ENCODE peak calls at places on chromosomes 7 and 10, in nine cellular contexts. One of them, this sample, is unnamed.

GRCh38 chr7:91520645-91521044 is 256.4 kb downstream of the FZD1 start:
- DNase-seq in skeletal muscle cell: no peak
- DNase-seq in prostate gland: no peak
- DNase-seq in PC-9: no peak
- DNase-seq in neuronal stem cell: no peak
- DNase-seq in DND-41: no peak
- DNase-seq in mammary epithelial cell: no peak
- DNase-seq in GM23338: no peak
- DNase-seq in epithelial cell of esophagus: no peak
- DNase-seq in this sample: no peak

GRCh38 chr10:93591065-93591808 is 9.8 kb downstream of the RBP4 start:
- DNase-seq in skeletal muscle cell: no peak
- DNase-seq in prostate gland: no peak
- DNase-seq in PC-9: no peak
- DNase-seq in neuronal stem cell: no peak
- DNase-seq in DND-41: no peak
- DNase-seq in mammary epithelial cell: no peak
- DNase-seq in GM23338: peak; percentile 32
- DNase-seq in epithelial cell of esophagus: no peak
- DNase-seq in this sample: no peak

GRCh38 chr10:42970451-42971250 is 106.2 kb upstream of the RET start:
- DNase-seq in skeletal muscle cell: no peak
- DNase-seq in prostate gland: no peak
- DNase-seq in PC-9: no peak
- DNase-seq in neuronal stem cell: no peak
- DNase-seq in DND-41: no peak
- DNase-seq in mammary epithelial cell: no peak
- DNase-seq in GM23338: no peak
- DNase-seq in epithelial cell of esophagus: no peak
- DNase-seq in this sample: no peak

GRCh38 chr10:121734517-121735137 is 136.4 kb upstream of the FGFR2 start:
- DNase-seq in skeletal muscle cell: no peak
- DNase-seq in prostate gland: no peak
- DNase-seq in PC-9: no peak
- DNase-seq in neuronal stem cell: no peak
- DNase-seq in DND-41: peak; percentile 22
- DNase-seq in mammary epithelial cell: peak; percentile 10
- DNase-seq in GM23338: peak; percentile 74
- DNase-seq in epithelial cell of esophagus: peak; percentile 16
- DNase-seq in this sample: no peak

GRCh38 chr7:64997164-64997908 is 6.5 kb upstream of the ZNF117 start:
- DNase-seq in skeletal muscle cell: no peak
- DNase-seq in prostate gland: no peak
- DNase-seq in PC-9: no peak
- DNase-seq in neuronal stem cell: no peak
- DNase-seq in DND-41: no peak
- DNase-seq in mammary epithelial cell: no peak
- DNase-seq in GM23338: no peak
- DNase-seq in epithelial cell of esophagus: no peak
- DNase-seq in this sample: no peak

GRCh38 chr7:40700653-40701475 is 566.1 kb downstream of the SUGCT start:
- DNase-seq in skeletal muscle cell: peak; percentile 50
- DNase-seq in prostate gland: no peak
- DNase-seq in PC-9: no peak
- DNase-seq in neuronal stem cell: no peak
- DNase-seq in DND-41: peak; percentile 59
- DNase-seq in mammary epithelial cell: peak; percentile 54
- DNase-seq in GM23338: peak; percentile 51
- DNase-seq in epithelial cell of esophagus: peak; percentile 33
- DNase-seq in this sample: peak; percentile 36

GRCh38 chr10:63578501-63578900 is 57.3 kb downstream of the REEP3 start:
- DNase-seq in skeletal muscle cell: no peak
- DNase-seq in prostate gland: no peak
- DNase-seq in PC-9: no peak
- DNase-seq in neuronal stem cell: no peak
- DNase-seq in DND-41: no peak
- DNase-seq in mammary epithelial cell: no peak
- DNase-seq in GM23338: no peak
- DNase-seq in epithelial cell of esophagus: no peak
- DNase-seq in this sample: no peak

GRCh38 chr7:102322202-102322715 is 34.0 kb downstream of the SPDYE6 start:
- DNase-seq in skeletal muscle cell: no peak
- DNase-seq in prostate gland: no peak
- DNase-seq in PC-9: no peak
- DNase-seq in neuronal stem cell: no peak
- DNase-seq in DND-41: no peak
- DNase-seq in mammary epithelial cell: no peak
- DNase-seq in GM23338: no peak
- DNase-seq in epithelial cell of esophagus: no peak
- DNase-seq in this sample: no peak

GRCh38 chr7:127632276-127632910 is 14.5 kb upstream of the PAX4 start:
- DNase-seq in skeletal muscle cell: peak; percentile 64
- DNase-seq in prostate gland: no peak
- DNase-seq in PC-9: no peak
- DNase-seq in neuronal stem cell: no peak
- DNase-seq in DND-41: no peak
- DNase-seq in mammary epithelial cell: no peak
- DNase-seq in GM23338: no peak
- DNase-seq in epithelial cell of esophagus: no peak
- DNase-seq in this sample: no peak

GRCh38 chr7:92226981-92227380 is 18.7 kb downstream of the KRIT1 start:
- DNase-seq in skeletal muscle cell: no peak
- DNase-seq in prostate gland: no peak
- DNase-seq in PC-9: no peak
- DNase-seq in neuronal stem cell: no peak
- DNase-seq in DND-41: no peak
- DNase-seq in mammary epithelial cell: no peak
- DNase-seq in GM23338: no peak
- DNase-seq in epithelial cell of esophagus: no peak
- DNase-seq in this sample: no peak

GRCh38 chr7:128166603-128167315 is 74.3 kb upstream of the LEP start:
- DNase-seq in skeletal muscle cell: no peak
- DNase-seq in prostate gland: no peak
- DNase-seq in PC-9: peak; percentile 63
- DNase-seq in neuronal stem cell: no peak
- DNase-seq in DND-41: no peak
- DNase-seq in mammary epithelial cell: peak; percentile 12
- DNase-seq in GM23338: peak; percentile 70
- DNase-seq in epithelial cell of esophagus: peak; percentile 27
- DNase-seq in this sample: no peak

GRCh38 chr10:32326119-32326518 is 20.8 kb downstream of the EPC1 start:
- DNase-seq in skeletal muscle cell: no peak
- DNase-seq in prostate gland: no peak
- DNase-seq in PC-9: no peak
- DNase-seq in neuronal stem cell: no peak
- DNase-seq in DND-41: no peak
- DNase-seq in mammary epithelial cell: no peak
- DNase-seq in GM23338: peak; percentile 19
- DNase-seq in epithelial cell of esophagus: no peak
- DNase-seq in this sample: no peak

GRCh38 chr10:16646474-16647059 is 124.9 kb upstream of the C1QL3 start:
- DNase-seq in skeletal muscle cell: no peak
- DNase-seq in prostate gland: no peak
- DNase-seq in PC-9: no peak
- DNase-seq in neuronal stem cell: no peak
- DNase-seq in DND-41: no peak
- DNase-seq in mammary epithelial cell: peak; percentile 47
- DNase-seq in GM23338: no peak
- DNase-seq in epithelial cell of esophagus: peak; percentile 75
- DNase-seq in this sample: peak; percentile 16

GRCh38 chr7:135757719-135758411 is 9.3 kb upstream of the FAM180A start:
- DNase-seq in skeletal muscle cell: no peak
- DNase-seq in prostate gland: no peak
- DNase-seq in PC-9: no peak
- DNase-seq in neuronal stem cell: no peak
- DNase-seq in DND-41: no peak
- DNase-seq in mammary epithelial cell: peak; percentile 33
- DNase-seq in GM23338: no peak
- DNase-seq in epithelial cell of esophagus: peak; percentile 40
- DNase-seq in this sample: no peak

GRCh38 chr7:70659263-70659662 is 472.7 kb upstream of the GALNT17 start:
- DNase-seq in skeletal muscle cell: no peak
- DNase-seq in prostate gland: no peak
- DNase-seq in PC-9: no peak
- DNase-seq in neuronal stem cell: no peak
- DNase-seq in DND-41: no peak
- DNase-seq in mammary epithelial cell: no peak
- DNase-seq in GM23338: no peak
- DNase-seq in epithelial cell of esophagus: peak; percentile 17
- DNase-seq in this sample: no peak

GRCh38 chr7:70665997-70666396 is 465.9 kb upstream of the GALNT17 start:
- DNase-seq in skeletal muscle cell: no peak
- DNase-seq in prostate gland: no peak
- DNase-seq in PC-9: no peak
- DNase-seq in neuronal stem cell: no peak
- DNase-seq in DND-41: no peak
- DNase-seq in mammary epithelial cell: no peak
- DNase-seq in GM23338: no peak
- DNase-seq in epithelial cell of esophagus: no peak
- DNase-seq in this sample: no peak

GRCh38 chr7:70660154-70660818 is 471.7 kb upstream of the GALNT17 start:
- DNase-seq in skeletal muscle cell: no peak
- DNase-seq in prostate gland: no peak
- DNase-seq in PC-9: no peak
- DNase-seq in neuronal stem cell: no peak
- DNase-seq in DND-41: peak; percentile 16
- DNase-seq in mammary epithelial cell: no peak
- DNase-seq in GM23338: no peak
- DNase-seq in epithelial cell of esophagus: no peak
- DNase-seq in this sample: peak; percentile 45

GRCh38 chr7:70660819-70661191 is 471.1 kb upstream of the GALNT17 start:
- DNase-seq in skeletal muscle cell: no peak
- DNase-seq in prostate gland: no peak
- DNase-seq in PC-9: no peak
- DNase-seq in neuronal stem cell: no peak
- DNase-seq in DND-41: no peak
- DNase-seq in mammary epithelial cell: no peak
- DNase-seq in GM23338: no peak
- DNase-seq in epithelial cell of esophagus: no peak
- DNase-seq in this sample: no peak

GRCh38 chr7:70663680-70664079 is 468.3 kb upstream of the GALNT17 start:
- DNase-seq in skeletal muscle cell: no peak
- DNase-seq in prostate gland: no peak
- DNase-seq in PC-9: no peak
- DNase-seq in neuronal stem cell: no peak
- DNase-seq in DND-41: no peak
- DNase-seq in mammary epithelial cell: no peak
- DNase-seq in GM23338: no peak
- DNase-seq in epithelial cell of esophagus: no peak
- DNase-seq in this sample: no peak
- H3K4me3 ChIP-seq in skeletal muscle cell: no peak overlapping the region
- H3K4me3 ChIP-seq in prostate gland: no peak overlapping the region
- H3K4me3 ChIP-seq in PC-9: no peak overlapping the region
- H3K4me3 ChIP-seq in neuronal stem cell: no peak overlapping the region
- H3K4me3 ChIP-seq in DND-41: no peak overlapping the region
- H3K4me3 ChIP-seq in mammary epithelial cell: no peak overlapping the region
- H3K4me3 ChIP-seq in GM23338: no peak overlapping the region
- H3K4me3 ChIP-seq in epithelial cell of esophagus: no peak overlapping the region
- H3K4me3 ChIP-seq in this sample: no peak overlapping the region

GRCh38 chr10:120459185-120459584 is 2.2 kb downstream of the PLPP4 start:
- DNase-seq in skeletal muscle cell: no peak
- DNase-seq in prostate gland: no peak
- DNase-seq in PC-9: no peak
- DNase-seq in neuronal stem cell: no peak
- DNase-seq in DND-41: no peak
- DNase-seq in mammary epithelial cell: no peak
- DNase-seq in GM23338: no peak
- DNase-seq in epithelial cell of esophagus: no peak
- DNase-seq in this sample: no peak

GRCh38 chr10:120458432-120458831 is 1.4 kb downstream of the PLPP4 start:
- DNase-seq in skeletal muscle cell: no peak
- DNase-seq in prostate gland: no peak
- DNase-seq in PC-9: no peak
- DNase-seq in neuronal stem cell: no peak
- DNase-seq in DND-41: no peak
- DNase-seq in mammary epithelial cell: no peak
- DNase-seq in GM23338: no peak
- DNase-seq in epithelial cell of esophagus: no peak
- DNase-seq in this sample: no peak

GRCh38 chr10:120456143-120456625 is 843 bp upstream of the PLPP4 start:
- DNase-seq in skeletal muscle cell: no peak
- DNase-seq in prostate gland: no peak
- DNase-seq in PC-9: no peak
- DNase-seq in neuronal stem cell: no peak
- DNase-seq in DND-41: no peak
- DNase-seq in mammary epithelial cell: no peak
- DNase-seq in GM23338: peak; percentile 52
- DNase-seq in epithelial cell of esophagus: no peak
- DNase-seq in this sample: no peak

GRCh38 chr10:120456626-120457430 is at the start of gene PLPP4:
- DNase-seq in skeletal muscle cell: no peak
- DNase-seq in prostate gland: no peak
- DNase-seq in PC-9: no peak
- DNase-seq in neuronal stem cell: peak; percentile 48
- DNase-seq in DND-41: no peak
- DNase-seq in mammary epithelial cell: peak; percentile 22
- DNase-seq in GM23338: peak; percentile 59
- DNase-seq in epithelial cell of esophagus: peak; percentile 27
- DNase-seq in this sample: no peak

GRCh38 chr10:120457431-120458172 is 575 bp downstream of the PLPP4 start:
- DNase-seq in skeletal muscle cell: no peak
- DNase-seq in prostate gland: no peak
- DNase-seq in PC-9: no peak
- DNase-seq in neuronal stem cell: no peak
- DNase-seq in DND-41: no peak
- DNase-seq in mammary epithelial cell: no peak
- DNase-seq in GM23338: peak; percentile 41
- DNase-seq in epithelial cell of esophagus: no peak
- DNase-seq in this sample: no peak
- H3K4me3 ChIP-seq in skeletal muscle cell: peak overlapping the region; percentile 53
- H3K4me3 ChIP-seq in prostate gland: peak overlapping the region; percentile 44
- H3K4me3 ChIP-seq in PC-9: no peak overlapping the region
- H3K4me3 ChIP-seq in neuronal stem cell: peak overlapping the region; percentile 86
- H3K4me3 ChIP-seq in DND-41: no peak overlapping the region
- H3K4me3 ChIP-seq in mammary epithelial cell: peak overlapping the region; percentile 49
- H3K4me3 ChIP-seq in GM23338: peak overlapping the region; percentile 68
- H3K4me3 ChIP-seq in epithelial cell of esophagus: peak overlapping the region; percentile 35
- H3K4me3 ChIP-seq in this sample: no peak overlapping the region

DNA sequence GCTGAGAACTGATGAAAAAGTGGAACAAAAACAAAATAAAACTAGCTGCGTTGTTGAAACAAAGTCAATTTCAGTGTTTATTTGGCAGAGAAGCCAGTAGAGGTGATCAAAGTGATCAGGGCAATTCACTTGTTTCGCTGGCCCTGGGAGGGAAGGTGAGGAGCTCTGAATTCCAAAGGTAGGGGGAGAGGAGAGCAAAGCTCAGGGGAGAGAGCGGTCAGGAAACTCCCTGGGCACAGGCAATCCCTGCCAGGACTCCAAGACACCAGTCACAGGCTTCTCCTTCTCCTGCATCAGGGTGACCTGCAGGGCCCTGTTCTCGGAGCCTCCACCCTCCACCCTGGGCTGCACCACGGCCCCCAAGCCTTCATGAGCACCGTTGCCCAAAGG is 6.8 kb upstream of the KIAA1217 start:
- DNase-seq in skeletal muscle cell: no peak
- DNase-seq in prostate gland: peak; percentile 22
- DNase-seq in PC-9: no peak
- DNase-seq in neuronal stem cell: no peak
- DNase-seq in DND-41: no peak
- DNase-seq in mammary epithelial cell: no peak
- DNase-seq in GM23338: peak; percentile 79
- DNase-seq in epithelial cell of esophagus: no peak
- DNase-seq in this sample: no peak
- H3K4me3 ChIP-seq in skeletal muscle cell: no peak overlapping the region
- H3K4me3 ChIP-seq in prostate gland: no peak overlapping the region
- H3K4me3 ChIP-seq in PC-9: no peak overlapping the region
- H3K4me3 ChIP-seq in neuronal stem cell: no peak overlapping the region
- H3K4me3 ChIP-seq in DND-41: no peak overlapping the region
- H3K4me3 ChIP-seq in mammary epithelial cell: no peak overlapping the region
- H3K4me3 ChIP-seq in GM23338: no peak overlapping the region
- H3K4me3 ChIP-seq in epithelial cell of esophagus: no peak overlapping the region
- H3K4me3 ChIP-seq in this sample: no peak overlapping the region

GRCh38 chr7:16755397-16755796 is 1.8 kb downstream of the TSPAN13 start:
- DNase-seq in skeletal muscle cell: no peak
- DNase-seq in prostate gland: no peak
- DNase-seq in PC-9: no peak
- DNase-seq in neuronal stem cell: no peak
- DNase-seq in DND-41: no peak
- DNase-seq in mammary epithelial cell: no peak
- DNase-seq in GM23338: no peak
- DNase-seq in epithelial cell of esophagus: peak; percentile 28
- DNase-seq in this sample: no peak
- H3K4me3 ChIP-seq in skeletal muscle cell: no peak overlapping the region
- H3K4me3 ChIP-seq in prostate gland: no peak overlapping the region
- H3K4me3 ChIP-seq in PC-9: peak overlapping the region; percentile 65
- H3K4me3 ChIP-seq in neuronal stem cell: no peak overlapping the region
- H3K4me3 ChIP-seq in DND-41: no peak overlapping the region
- H3K4me3 ChIP-seq in mammary epithelial cell: no peak overlapping the region
- H3K4me3 ChIP-seq in GM23338: peak overlapping the region; percentile 86
- H3K4me3 ChIP-seq in epithelial cell of esophagus: peak overlapping the region; percentile 91
- H3K4me3 ChIP-seq in this sample: no peak overlapping the region